ENCODE peak calls at places on chromosomes 2 and 18, in five cellular contexts. J is SK-N-SH, A is cardiac muscle cell, R is SJSA1, O is A549. P is an unnamed sample.

GRCh38 chr2:179263460-179264237 is 983 bp downstream of the SESTD1 start:
- DNase-seq in O (peak; percentile 41), A (peak; percentile 29), R (peak; percentile 50), J (peak; percentile 75), P (peak; percentile 81)

GRCh38 chr2:104755026-104755856 is 98.7 kb upstream of the POU3F3 start:
- DNase-seq in J (no peak), R (no peak), O (no peak), A (no peak), P (peak; percentile 66)

GRCh38 chr2:69177785-69178636 is 165.0 kb downstream of the ANTXR1 start:
- DNase-seq in A (peak; percentile 41), O (peak; percentile 93), R (peak; percentile 96), J (peak; percentile 44), P (peak; percentile 96)

GRCh38 chr2:95359501-95359930 is 43.0 kb upstream of the FAHD2A start:
- DNase-seq in O (no peak), J (no peak), R (peak; percentile 35), A (no peak), P (no peak)

GRCh38 chr2:135603543-135603942 is 72.3 kb downstream of the R3HDM1 start:
- DNase-seq in R (no peak), J (no peak), O (no peak), A (no peak), P (no peak)

GRCh38 chr2:175228179-175228578 is 46.7 kb upstream of the ATP5MC3 start:
- DNase-seq in O (no peak), A (no peak), R (no peak), J (no peak), P (no peak)

GRCh38 chr2:179768765-179769164 is 92.6 kb downstream of the ZNF385B start:
- DNase-seq in R (no peak), A (no peak), J (no peak), O (no peak), P (no peak)

GRCh38 chr2:213251618-213252017 is 32.6 kb upstream of the SPAG16 start:
- DNase-seq in J (peak; percentile 42), A (peak; percentile 74), R (no peak), O (peak; percentile 82), P (no peak)

GRCh38 chr2:80148906-80149305 is 155.6 kb downstream of the LRRTM1 start:
- DNase-seq in A (no peak), O (no peak), R (no peak), J (no peak), P (no peak)

GRCh38 chr18:55546873-55547704 is 40.9 kb downstream of the TCF4 start:
- DNase-seq in R (no peak), O (no peak), A (no peak), J (no peak), P (peak; percentile 52)

GRCh38 chr2:217897091-217897715 is 105.6 kb downstream of the TNS1 start:
- DNase-seq in R (no peak), J (no peak), A (no peak), O (no peak), P (no peak)

GRCh38 chr2:53520630-53520940 is 247.0 kb upstream of the CHAC2 start:
- DNase-seq in R (no peak), J (no peak), O (no peak), A (no peak), P (no peak)

GRCh38 chr18:8241731-8242130 is 367.5 kb upstream of the RAB12 start:
- DNase-seq in R (no peak), O (no peak), J (no peak), A (no peak), P (no peak)

GRCh38 chr2:44663471-44664073 is 277.9 kb upstream of the SIX3 start:
- DNase-seq in A (no peak), J (no peak), R (no peak), O (no peak), P (no peak)

GRCh38 chr18:4433762-4434161 is 21.3 kb downstream of the DLGAP1 start:
- DNase-seq in A (no peak), R (no peak), J (no peak), O (no peak), P (no peak)

GRCh38 chr2:37318401-37318800 is 6.2 kb downstream of the PRKD3 start:
- DNase-seq in O (no peak), J (no peak), R (no peak), A (no peak), P (no peak)

GRCh38 chr2:134002921-134003320 is 251.0 kb upstream of the MGAT5 start:
- DNase-seq in R (no peak), O (no peak), A (no peak), J (no peak), P (no peak)
- H3K27ac ChIP-seq in R (no peak overlapping the region), O (no peak overlapping the region), A (no peak overlapping the region), J (no peak overlapping the region), P (no peak overlapping the region)

GRCh38 chr2:144516417-144516980 is 3.4 kb downstream of the ZEB2 start:
- DNase-seq in R (no peak), J (peak; percentile 76), O (peak; percentile 31), A (no peak), P (peak; percentile 65)

GRCh38 chr2:144515694-144516416 is 4.1 kb downstream of the ZEB2 start:
- DNase-seq in O (peak; percentile 29), J (peak; percentile 76), R (peak; percentile 62), A (peak; percentile 61), P (peak; percentile 82)

GRCh38 chr2:144513388-144514100 is 6.4 kb downstream of the ZEB2 start:
- DNase-seq in R (peak; percentile 68), J (no peak), A (no peak), O (no peak), P (no peak)

GRCh38 chr2:144514731-144515424 is 5.0 kb downstream of the ZEB2 start:
- DNase-seq in O (no peak), A (no peak), J (no peak), R (no peak), P (peak; percentile 70)

DNA sequence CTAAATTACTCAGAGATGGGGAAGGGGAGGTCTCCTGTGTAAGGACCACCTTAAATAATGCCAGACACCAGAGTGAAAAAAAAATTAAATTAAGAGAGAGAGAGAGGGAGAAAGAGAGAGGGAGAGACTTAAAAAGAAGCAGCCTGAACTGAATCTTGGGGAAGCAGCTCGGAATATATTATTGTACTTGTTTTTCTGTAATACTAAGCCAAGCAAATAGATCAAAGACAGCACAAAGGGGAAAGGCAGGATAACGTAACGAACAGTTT is 4.6 kb downstream of the ZEB2 start:
- DNase-seq in O (no peak), A (no peak), R (no peak), J (no peak), P (no peak)
- H3K27ac ChIP-seq in O (peak overlapping the region; percentile 93), A (peak overlapping the region; percentile 86), R (peak overlapping the region; percentile 100), J (peak overlapping the region; percentile 97), P (peak overlapping the region; percentile 100)

GRCh38 chr2:205781244-205781643 is 98.9 kb downstream of the NRP2 start:
- DNase-seq in J (no peak), O (no peak), A (no peak), R (no peak), P (no peak)
- H3K27ac ChIP-seq in J (no peak overlapping the region), O (no peak overlapping the region), A (no peak overlapping the region), R (no peak overlapping the region), P (no peak overlapping the region)

GRCh38 chr2:71703981-71704545 is 250.7 kb downstream of the DYSF start:
- DNase-seq in J (no peak), O (no peak), R (no peak), A (no peak), P (peak; percentile 61)

GRCh38 chr2:71705171-71705960 is 252.0 kb downstream of the DYSF start:
- DNase-seq in J (no peak), O (no peak), R (no peak), A (no peak), P (peak; percentile 74)

GRCh38 chr2:71706121-71706520 is 252.8 kb downstream of the DYSF start:
- DNase-seq in O (no peak), J (no peak), A (no peak), R (no peak), P (no peak)

GRCh38 chr2:71704688-71705087 is 251.3 kb downstream of the DYSF start:
- DNase-seq in A (no peak), O (no peak), J (no peak), R (no peak), P (no peak)

DNA sequence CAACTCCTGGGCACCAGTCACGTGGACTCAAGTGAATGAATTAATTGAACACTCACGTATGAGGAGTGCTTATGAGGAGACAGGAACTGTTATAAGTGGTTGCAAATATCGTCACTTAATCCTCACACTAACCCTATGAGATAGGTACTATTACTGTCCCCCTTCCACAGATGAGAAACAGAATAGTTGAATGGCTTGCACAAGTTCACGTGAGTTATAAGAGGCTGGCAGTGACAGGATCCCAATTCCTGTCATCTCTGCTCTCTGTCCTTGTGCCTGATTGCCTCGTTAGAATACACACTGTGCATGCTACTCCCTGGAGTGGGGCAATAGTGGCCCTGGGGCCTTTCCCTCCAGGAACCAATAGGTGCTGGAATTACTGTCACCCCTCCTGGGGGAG is 253.5 kb downstream of the DYSF start:
- DNase-seq in O (no peak), A (peak; percentile 55), R (no peak), J (no peak), P (peak; percentile 40)
- H3K27ac ChIP-seq in O (no peak overlapping the region), A (no peak overlapping the region), R (no peak overlapping the region), J (no peak overlapping the region), P (peak overlapping the region; percentile 39)

GRCh38 chr2:159153463-159153862 is 133.0 kb downstream of the WDSUB1 start:
- DNase-seq in O (no peak), R (no peak), J (no peak), A (no peak), P (no peak)

GRCh38 chr2:159155791-159156190 is 130.7 kb downstream of the WDSUB1 start:
- DNase-seq in J (no peak), R (no peak), O (no peak), A (no peak), P (no peak)

GRCh38 chr2:159157361-159158045 is 129.0 kb downstream of the WDSUB1 start:
- DNase-seq in A (no peak), J (no peak), R (no peak), O (no peak), P (no peak)

GRCh38 chr2:159155315-159155714 is 131.2 kb downstream of the WDSUB1 start:
- DNase-seq in O (no peak), A (no peak), R (no peak), J (no peak), P (no peak)

DNA sequence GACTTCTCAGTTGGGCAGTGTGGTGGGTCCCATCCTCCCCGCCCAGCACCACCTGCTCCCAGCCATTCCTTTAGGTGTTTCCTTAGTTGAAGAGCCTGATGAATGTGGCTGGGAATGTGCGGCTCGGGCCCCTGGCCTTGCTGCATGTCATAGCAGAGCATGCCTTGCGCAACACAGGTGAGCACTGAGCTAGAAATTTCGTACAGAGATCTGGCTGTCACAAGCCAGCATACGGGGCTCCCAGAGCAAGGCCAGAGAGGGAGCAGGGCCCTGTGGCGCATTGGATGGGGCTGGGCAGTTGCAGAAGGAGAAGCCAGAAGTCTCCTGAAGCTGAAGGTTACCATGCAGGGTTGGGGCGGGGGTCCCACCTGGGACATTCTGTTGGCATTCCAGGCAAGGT is 129.7 kb downstream of the WDSUB1 start:
- DNase-seq in A (no peak), J (no peak), O (no peak), R (no peak), P (no peak)
- H3K27ac ChIP-seq in A (peak overlapping the region; percentile 31), J (no peak overlapping the region), O (no peak overlapping the region), R (no peak overlapping the region), P (no peak overlapping the region)

DNA sequence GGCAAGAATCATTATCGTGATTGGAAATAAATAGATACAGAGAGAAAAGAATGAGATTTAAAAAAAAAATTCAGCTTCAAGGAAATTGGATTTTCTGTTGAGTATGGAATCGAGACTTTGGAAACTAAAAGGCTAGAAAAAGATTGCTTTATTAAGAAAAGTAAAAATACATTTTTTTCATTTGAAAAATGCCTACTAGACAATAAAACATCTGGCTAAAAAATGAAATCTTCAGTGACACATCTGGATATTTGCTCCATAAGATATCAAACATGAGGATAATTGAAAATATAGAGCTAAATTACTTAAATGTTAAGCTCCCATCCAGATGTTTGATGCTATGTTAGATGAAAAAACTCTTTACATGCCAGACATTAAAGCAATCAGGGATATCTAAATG is 879.5 kb downstream of the TSN start:
- DNase-seq in O (no peak), J (no peak), A (no peak), R (no peak), P (no peak)
- H3K27ac ChIP-seq in O (no peak overlapping the region), J (peak overlapping the region; percentile 69), A (no peak overlapping the region), R (no peak overlapping the region), P (no peak overlapping the region)